ENCODE peak calls at places on chromosomes 7 and 10, in eight cellular contexts. One of them, this sample, is unnamed. For H4K20me1, the result is how much of the 10 kb centered on the place peaks cover.

GRCh38 chr7:116522247-116522646 is 2.6 kb upstream of the CAV1 start:
- DNase-seq in HepG2: peak
- DNase-seq in neural progenitor cell: no peak
- DNase-seq in H9: no peak
- DNase-seq in GM12878: no peak
- DNase-seq in PC-9: peak
- DNase-seq in IMR-90: peak
- DNase-seq in hepatocyte: no peak
- DNase-seq in this sample: no peak

GRCh38 chr7:98202367-98203195 is 8.7 kb upstream of the BHLHA15 start:
- DNase-seq in HepG2: no peak
- DNase-seq in neural progenitor cell: no peak
- DNase-seq in H9: no peak
- DNase-seq in GM12878: peak
- DNase-seq in PC-9: no peak
- DNase-seq in IMR-90: no peak
- DNase-seq in hepatocyte: no peak
- DNase-seq in this sample: peak

GRCh38 chr7:51275532-51275931 is 41.1 kb downstream of the COBL start:
- DNase-seq in HepG2: peak
- DNase-seq in neural progenitor cell: no peak
- DNase-seq in H9: no peak
- DNase-seq in GM12878: no peak
- DNase-seq in PC-9: no peak
- DNase-seq in IMR-90: no peak
- DNase-seq in hepatocyte: no peak
- DNase-seq in this sample: no peak

GRCh38 chr10:80945267-80945880 is 407.7 kb downstream of the SH2D4B start:
- DNase-seq in HepG2: peak
- DNase-seq in neural progenitor cell: peak
- DNase-seq in H9: peak
- DNase-seq in GM12878: no peak
- DNase-seq in PC-9: no peak
- DNase-seq in IMR-90: no peak
- DNase-seq in hepatocyte: peak
- DNase-seq in this sample: peak

GRCh38 chr10:80382989-80383388 is 25.4 kb upstream of the PRXL2A start:
- DNase-seq in HepG2: peak
- DNase-seq in neural progenitor cell: peak
- DNase-seq in H9: peak
- DNase-seq in GM12878: peak
- DNase-seq in PC-9: peak
- DNase-seq in IMR-90: peak
- DNase-seq in hepatocyte: peak
- DNase-seq in this sample: peak

GRCh38 chr10:122861724-122862161 is 16.1 kb upstream of the CUZD1 start:
- DNase-seq in HepG2: no peak
- DNase-seq in neural progenitor cell: no peak
- DNase-seq in H9: no peak
- DNase-seq in GM12878: no peak
- DNase-seq in PC-9: no peak
- DNase-seq in IMR-90: peak
- DNase-seq in hepatocyte: no peak
- DNase-seq in this sample: no peak

GRCh38 chr7:158424531-158424930 is 163.1 kb downstream of the PTPRN2 start:
- DNase-seq in HepG2: no peak
- DNase-seq in neural progenitor cell: no peak
- DNase-seq in H9: no peak
- DNase-seq in GM12878: no peak
- DNase-seq in PC-9: no peak
- DNase-seq in IMR-90: no peak
- DNase-seq in hepatocyte: no peak
- DNase-seq in this sample: no peak

GRCh38 chr7:70092314-70093303 is 494.3 kb downstream of the AUTS2 start:
- DNase-seq in HepG2: no peak
- DNase-seq in neural progenitor cell: no peak
- DNase-seq in H9: no peak
- DNase-seq in GM12878: no peak
- DNase-seq in PC-9: no peak
- DNase-seq in IMR-90: peak
- DNase-seq in hepatocyte: peak
- DNase-seq in this sample: no peak

GRCh38 chr7:87113077-87113476 is 39.2 kb upstream of the DMTF1 start:
- DNase-seq in HepG2: no peak
- DNase-seq in neural progenitor cell: no peak
- DNase-seq in H9: no peak
- DNase-seq in GM12878: no peak
- DNase-seq in PC-9: no peak
- DNase-seq in IMR-90: peak
- DNase-seq in hepatocyte: no peak
- DNase-seq in this sample: no peak

GRCh38 chr7:46508541-46508940 is 587.5 kb upstream of the IGFBP3 start:
- DNase-seq in HepG2: no peak
- DNase-seq in neural progenitor cell: no peak
- DNase-seq in H9: no peak
- DNase-seq in GM12878: no peak
- DNase-seq in PC-9: no peak
- DNase-seq in IMR-90: no peak
- DNase-seq in hepatocyte: no peak
- DNase-seq in this sample: no peak

GRCh38 chr10:4778761-4779160 is 47.2 kb upstream of the AKR1E2 start:
- DNase-seq in HepG2: no peak
- DNase-seq in neural progenitor cell: no peak
- DNase-seq in H9: no peak
- DNase-seq in GM12878: no peak
- DNase-seq in PC-9: no peak
- DNase-seq in IMR-90: no peak
- DNase-seq in hepatocyte: no peak
- DNase-seq in this sample: no peak
- H3K4me2 ChIP-seq in HepG2: no peak
- H3K4me2 ChIP-seq in neural progenitor cell: no peak
- H3K4me2 ChIP-seq in H9: no peak
- H3K4me2 ChIP-seq in GM12878: no peak
- H3K4me2 ChIP-seq in PC-9: no peak
- H3K4me2 ChIP-seq in IMR-90: no peak
- H3K4me2 ChIP-seq in hepatocyte: no peak
- H3K4me2 ChIP-seq in this sample: no peak

GRCh38 chr10:7388602-7389001 is 22.2 kb downstream of the SFMBT2 start:
- DNase-seq in HepG2: no peak
- DNase-seq in neural progenitor cell: no peak
- DNase-seq in H9: no peak
- DNase-seq in GM12878: no peak
- DNase-seq in PC-9: no peak
- DNase-seq in IMR-90: no peak
- DNase-seq in hepatocyte: no peak
- DNase-seq in this sample: no peak

GRCh38 chr10:7389844-7390243 is 21.0 kb downstream of the SFMBT2 start:
- DNase-seq in HepG2: no peak
- DNase-seq in neural progenitor cell: no peak
- DNase-seq in H9: no peak
- DNase-seq in GM12878: no peak
- DNase-seq in PC-9: no peak
- DNase-seq in IMR-90: no peak
- DNase-seq in hepatocyte: no peak
- DNase-seq in this sample: no peak

GRCh38 chr10:7397049-7397448 is 13.8 kb downstream of the SFMBT2 start:
- DNase-seq in HepG2: no peak
- DNase-seq in neural progenitor cell: no peak
- DNase-seq in H9: no peak
- DNase-seq in GM12878: no peak
- DNase-seq in PC-9: no peak
- DNase-seq in IMR-90: peak
- DNase-seq in hepatocyte: no peak
- DNase-seq in this sample: no peak

GRCh38 chr10:7389346-7389745 is 21.5 kb downstream of the SFMBT2 start:
- DNase-seq in HepG2: no peak
- DNase-seq in neural progenitor cell: no peak
- DNase-seq in H9: no peak
- DNase-seq in GM12878: no peak
- DNase-seq in PC-9: no peak
- DNase-seq in IMR-90: no peak
- DNase-seq in hepatocyte: no peak
- DNase-seq in this sample: no peak

GRCh38 chr10:7391748-7392147 is 19.1 kb downstream of the SFMBT2 start:
- DNase-seq in HepG2: no peak
- DNase-seq in neural progenitor cell: no peak
- DNase-seq in H9: no peak
- DNase-seq in GM12878: no peak
- DNase-seq in PC-9: no peak
- DNase-seq in IMR-90: no peak
- DNase-seq in hepatocyte: no peak
- DNase-seq in this sample: no peak
- H4K20me1 ChIP-seq in HepG2: under half
- H4K20me1 ChIP-seq in neural progenitor cell: under half
- H4K20me1 ChIP-seq in H9: under half
- H4K20me1 ChIP-seq in GM12878: under half
- H4K20me1 ChIP-seq in PC-9: under half
- H4K20me1 ChIP-seq in IMR-90: under half
- H4K20me1 ChIP-seq in hepatocyte: under half
- H4K20me1 ChIP-seq in this sample: half or more

GRCh38 chr7:75867390-75867717 is 11.5 kb upstream of the RHBDD2 start:
- DNase-seq in HepG2: no peak
- DNase-seq in neural progenitor cell: no peak
- DNase-seq in H9: no peak
- DNase-seq in GM12878: no peak
- DNase-seq in PC-9: no peak
- DNase-seq in IMR-90: peak
- DNase-seq in hepatocyte: no peak
- DNase-seq in this sample: no peak
- H3K4me2 ChIP-seq in HepG2: peak
- H3K4me2 ChIP-seq in neural progenitor cell: no peak
- H3K4me2 ChIP-seq in H9: no peak
- H3K4me2 ChIP-seq in GM12878: no peak
- H3K4me2 ChIP-seq in PC-9: no peak
- H3K4me2 ChIP-seq in IMR-90: no peak
- H3K4me2 ChIP-seq in hepatocyte: no peak
- H3K4me2 ChIP-seq in this sample: no peak

DNA sequence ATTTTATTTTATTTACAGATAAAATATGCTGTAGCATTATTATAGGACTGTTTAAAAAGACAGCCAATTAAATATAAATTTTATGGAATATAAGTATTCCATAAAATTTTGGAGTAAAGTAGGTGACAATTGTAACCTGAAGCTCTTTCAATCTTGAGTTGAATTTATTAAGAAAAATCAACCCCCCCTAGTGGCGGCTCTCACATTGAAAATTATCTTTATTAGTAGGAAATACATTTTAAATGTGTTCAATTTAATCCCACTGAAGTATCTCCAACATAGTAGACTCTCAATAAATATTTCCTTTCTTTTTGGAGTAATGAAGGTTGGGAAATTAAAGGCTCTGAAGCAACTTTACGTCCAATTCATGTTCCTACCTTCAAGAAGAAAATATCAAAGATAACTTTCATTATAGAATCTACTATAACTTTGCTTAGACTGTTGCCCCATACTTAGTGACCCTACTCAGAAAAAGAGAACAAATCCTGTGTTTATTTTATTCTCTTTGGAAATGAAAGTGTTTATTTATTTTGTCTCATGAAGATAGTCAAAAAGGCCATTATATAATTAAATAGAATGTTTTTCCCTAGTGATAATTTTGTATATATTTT is 3.1 kb downstream of the AHR start:
- DNase-seq in HepG2: no peak
- DNase-seq in neural progenitor cell: peak
- DNase-seq in H9: no peak
- DNase-seq in GM12878: no peak
- DNase-seq in PC-9: peak
- DNase-seq in IMR-90: peak
- DNase-seq in hepatocyte: peak
- DNase-seq in this sample: peak
- H4K20me1 ChIP-seq in HepG2: half or more
- H4K20me1 ChIP-seq in neural progenitor cell: under half
- H4K20me1 ChIP-seq in H9: under half
- H4K20me1 ChIP-seq in GM12878: under half
- H4K20me1 ChIP-seq in PC-9: under half
- H4K20me1 ChIP-seq in IMR-90: under half
- H4K20me1 ChIP-seq in hepatocyte: under half
- H4K20me1 ChIP-seq in this sample: under half

DNA sequence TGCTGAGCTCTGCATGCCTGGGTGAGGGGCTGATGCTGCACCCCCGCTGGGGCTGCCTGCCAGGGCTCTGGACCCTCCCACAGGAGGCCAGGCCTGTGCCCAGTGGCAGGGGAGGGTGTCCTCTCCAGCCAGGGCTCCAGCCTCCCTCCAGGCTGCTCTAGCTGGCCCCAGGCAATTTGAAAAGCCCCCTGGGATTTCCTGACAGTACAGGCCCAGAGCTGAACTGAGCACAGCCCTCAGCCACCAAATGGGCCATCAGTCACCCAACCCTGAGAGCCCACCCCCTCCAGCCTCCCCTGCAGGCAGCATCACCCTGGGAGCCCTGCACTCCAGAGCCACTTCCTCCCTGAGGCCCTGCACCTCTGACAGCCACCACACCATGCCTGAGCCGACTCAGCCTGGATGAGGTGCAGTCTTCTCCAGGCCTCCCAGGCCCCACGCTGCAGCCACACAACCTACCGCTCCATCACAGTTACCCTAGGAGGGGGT is 101.8 kb upstream of the RET start:
- DNase-seq in HepG2: no peak
- DNase-seq in neural progenitor cell: no peak
- DNase-seq in H9: peak
- DNase-seq in GM12878: no peak
- DNase-seq in PC-9: no peak
- DNase-seq in IMR-90: no peak
- DNase-seq in hepatocyte: no peak
- DNase-seq in this sample: no peak
- H3K4me2 ChIP-seq in HepG2: no peak
- H3K4me2 ChIP-seq in neural progenitor cell: no peak
- H3K4me2 ChIP-seq in H9: no peak
- H3K4me2 ChIP-seq in GM12878: no peak
- H3K4me2 ChIP-seq in PC-9: no peak
- H3K4me2 ChIP-seq in IMR-90: no peak
- H3K4me2 ChIP-seq in hepatocyte: no peak
- H3K4me2 ChIP-seq in this sample: no peak